ENCODE peak calls at places on chromosomes 2 and 18, in five cellular contexts. U is neuronal stem cell, R is H9, C is mesenchymal stem cell, L is IMR-90. Q is an unnamed sample.

GRCh38 chr18:6509417-6510198 is 94.9 kb upstream of the L3MBTL4 start:
- DNase-seq in U (no peak), R (no peak), C (peak), L (no peak), Q (peak)

GRCh38 chr2:200652158-200652557 is 66.3 kb downstream of the AOX1 start:
- DNase-seq in U (no peak), R (no peak), C (no peak), L (peak), Q (no peak)

GRCh38 chr2:214103199-214104001 is 307.5 kb upstream of the VWC2L start:
- DNase-seq in U (no peak), R (no peak), C (peak), L (peak), Q (no peak)

GRCh38 chr18:63216497-63216896 is 103.1 kb downstream of the BCL2 start:
- DNase-seq in U (no peak), R (no peak), C (no peak), L (no peak), Q (no peak)

GRCh38 chr2:42314892-42315468 is 46.0 kb downstream of the COX7A2L start:
- DNase-seq in U (no peak), R (no peak), C (peak), L (peak), Q (peak)

GRCh38 chr18:26634631-26635030 is 86.3 kb upstream of the KCTD1 start:
- DNase-seq in U (no peak), R (no peak), C (no peak), L (no peak), Q (no peak)

GRCh38 chr18:58268849-58269248 is 224.8 kb downstream of the NEDD4L start:
- DNase-seq in U (no peak), R (no peak), C (peak), L (peak), Q (peak)

GRCh38 chr2:178193823-178194599 is at the start of gene OSBPL6:
- DNase-seq in U (peak), R (peak), C (peak), L (peak), Q (peak)

GRCh38 chr2:110946892-110947291 is 173.8 kb upstream of the BCL2L11 start:
- DNase-seq in U (no peak), R (no peak), C (no peak), L (no peak), Q (no peak)

GRCh38 chr18:31101148-31102019 is 837 bp downstream of the DSC2 start:
- DNase-seq in U (peak), R (peak), C (peak), L (no peak), Q (peak)

GRCh38 chr18:67600181-67600631 is 83.7 kb upstream of the DSEL start:
- DNase-seq in U (no peak), R (no peak), C (peak), L (peak), Q (peak)

GRCh38 chr2:159044804-159045286 is 76.4 kb downstream of the TANC1 start:
- DNase-seq in U (no peak), R (no peak), C (no peak), L (no peak), Q (no peak)

GRCh38 chr2:85291425-85292023 is 36.3 kb downstream of the TGOLN2 start:
- DNase-seq in U (no peak), R (no peak), C (no peak), L (no peak), Q (no peak)

GRCh38 chr2:240960309-240960962 is 38.0 kb upstream of the SNED1 start:
- DNase-seq in U (no peak), R (peak), C (peak), L (peak), Q (no peak)

GRCh38 chr2:28750316-28751101 is 1.1 kb upstream of the PPP1CB start:
- DNase-seq in U (no peak), R (no peak), C (peak), L (peak), Q (no peak)

GRCh38 chr2:170380267-170380666 is 202.3 kb downstream of the MYO3B start:
- DNase-seq in U (no peak), R (no peak), C (no peak), L (no peak), Q (no peak)

GRCh38 chr2:160309585-160309984 is 109.5 kb upstream of the ITGB6 start:
- DNase-seq in U (no peak), R (no peak), C (peak), L (peak), Q (no peak)

GRCh38 chr2:18754286-18754685 is 164.9 kb upstream of the NT5C1B start:
- DNase-seq in U (no peak), R (no peak), C (no peak), L (no peak), Q (no peak)

GRCh38 chr2:236833501-236834186 is 252.0 kb upstream of the COPS8 start:
- DNase-seq in U (no peak), R (no peak), C (peak), L (peak), Q (peak)

GRCh38 chr18:59353079-59353680 is 5.9 kb downstream of the LMAN1 start:
- DNase-seq in U (no peak), R (no peak), C (no peak), L (no peak), Q (no peak)

GRCh38 chr2:157628282-157628531 is 457 bp downstream of the ACVR1C start:
- DNase-seq in U (no peak), R (no peak), C (peak), L (no peak), Q (no peak)

GRCh38 chr2:110772383-110772755 is 40.0 kb downstream of the ACOXL start:
- DNase-seq in U (no peak), R (no peak), C (no peak), L (no peak), Q (no peak)

GRCh38 chr2:215653344-215654015 is 217.6 kb upstream of the FN1 start:
- DNase-seq in U (no peak), R (no peak), C (peak), L (peak), Q (peak)

GRCh38 chr2:33108483-33109443 is 162.0 kb downstream of the LTBP1 start:
- DNase-seq in U (no peak), R (no peak), C (peak), L (peak), Q (peak)

GRCh38 chr18:9914584-9915290 is 921 bp downstream of the VAPA start:
- DNase-seq in U (peak), R (peak), C (peak), L (peak), Q (peak)

GRCh38 chr2:160522951-160523700 is 29.5 kb upstream of the RBMS1 start:
- DNase-seq in U (no peak), R (no peak), C (peak), L (peak), Q (no peak)

GRCh38 chr2:120123090-120123489 is 100.1 kb downstream of the TMEM185B start:
- DNase-seq in U (no peak), R (no peak), C (no peak), L (no peak), Q (no peak)

GRCh38 chr2:130389783-130390182 is 33.9 kb downstream of the PTPN18 start:
- DNase-seq in U (no peak), R (no peak), C (no peak), L (no peak), Q (no peak)

GRCh38 chr2:127401757-127402695 is 14.3 kb upstream of the MAP3K2 start:
- DNase-seq in U (no peak), R (no peak), C (no peak), L (peak), Q (no peak)

GRCh38 chr2:66869076-66869475 is 434.2 kb downstream of the MEIS1 start:
- DNase-seq in U (no peak), R (no peak), C (peak), L (peak), Q (no peak)

GRCh38 chr2:222797871-222798270 is 63.0 kb upstream of the ACSL3 start:
- DNase-seq in U (no peak), R (no peak), C (no peak), L (no peak), Q (no peak)

GRCh38 chr2:119469661-119470297 is 38.1 kb downstream of the TMEM37 start:
- DNase-seq in U (no peak), R (no peak), C (no peak), L (no peak), Q (no peak)

GRCh38 chr2:158973511-158973956 is 5.1 kb downstream of the TANC1 start:
- DNase-seq in U (no peak), R (no peak), C (no peak), L (peak), Q (no peak)

GRCh38 chr2:35788543-35788942 is 567.0 kb upstream of the CRIM1 start:
- DNase-seq in U (no peak), R (no peak), C (no peak), L (no peak), Q (no peak)

GRCh38 chr2:35784777-35785176 is 570.8 kb upstream of the CRIM1 start:
- DNase-seq in U (no peak), R (no peak), C (no peak), L (no peak), Q (no peak)

GRCh38 chr2:35783723-35784122 is 571.9 kb upstream of the CRIM1 start:
- DNase-seq in U (no peak), R (no peak), C (no peak), L (no peak), Q (no peak)

GRCh38 chr2:35787302-35788031 is 568.1 kb upstream of the CRIM1 start:
- DNase-seq in U (no peak), R (no peak), C (peak), L (no peak), Q (no peak)

GRCh38 chr2:35785564-35785963 is 570.0 kb upstream of the CRIM1 start:
- DNase-seq in U (no peak), R (no peak), C (no peak), L (no peak), Q (no peak)
- H2BK5ac ChIP-seq in U (no peak), R (no peak), C (no peak), L (no peak), Q (no peak)

GRCh38 chr2:56448403-56448998 is 264.7 kb downstream of the CCDC85A start:
- DNase-seq in U (no peak), R (no peak), C (peak), L (no peak), Q (no peak)
- H2BK5ac ChIP-seq in U (no peak), R (no peak), C (no peak), L (no peak), Q (no peak)

DNA sequence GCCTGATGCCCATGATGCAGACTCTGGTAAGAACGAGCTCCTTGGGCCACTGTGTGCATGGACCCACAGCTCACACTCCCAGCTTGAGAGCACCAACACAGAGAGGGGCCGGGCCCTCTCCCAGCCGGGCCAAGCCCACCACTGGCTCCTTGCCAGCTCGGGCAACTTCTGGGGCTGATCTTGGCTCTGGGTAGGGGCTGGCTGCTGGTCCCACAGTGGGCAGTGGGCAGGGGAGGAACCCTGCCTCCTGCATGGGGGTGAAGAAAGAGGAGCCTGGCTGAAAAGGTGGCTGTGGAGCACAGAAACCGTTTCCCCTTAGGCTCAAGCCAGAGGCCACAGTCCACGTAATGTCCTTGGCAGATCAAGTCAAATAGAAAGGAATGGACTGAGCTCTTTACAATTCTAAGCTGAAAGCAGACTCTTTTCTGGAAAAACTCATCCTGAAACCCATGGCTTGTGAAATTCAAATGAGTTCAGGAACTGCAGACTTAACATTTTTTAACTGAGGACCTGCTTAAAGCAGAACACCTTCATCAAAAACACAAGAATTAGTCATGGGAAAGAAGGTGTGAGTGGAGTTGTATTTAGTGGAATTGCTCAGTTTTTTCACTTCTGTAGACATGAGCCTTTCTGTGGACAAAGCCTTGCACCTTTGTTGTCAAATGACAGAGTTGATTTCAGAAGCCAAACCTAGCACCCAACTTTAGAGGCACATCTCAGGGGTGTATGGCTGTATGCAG is 104.9 kb downstream of the STPG4 start:
- DNase-seq in U (no peak), R (no peak), C (no peak), L (no peak), Q (no peak)
- H2BK5ac ChIP-seq in U (no peak), R (no peak), C (no peak), L (no peak), Q (no peak)

DNA sequence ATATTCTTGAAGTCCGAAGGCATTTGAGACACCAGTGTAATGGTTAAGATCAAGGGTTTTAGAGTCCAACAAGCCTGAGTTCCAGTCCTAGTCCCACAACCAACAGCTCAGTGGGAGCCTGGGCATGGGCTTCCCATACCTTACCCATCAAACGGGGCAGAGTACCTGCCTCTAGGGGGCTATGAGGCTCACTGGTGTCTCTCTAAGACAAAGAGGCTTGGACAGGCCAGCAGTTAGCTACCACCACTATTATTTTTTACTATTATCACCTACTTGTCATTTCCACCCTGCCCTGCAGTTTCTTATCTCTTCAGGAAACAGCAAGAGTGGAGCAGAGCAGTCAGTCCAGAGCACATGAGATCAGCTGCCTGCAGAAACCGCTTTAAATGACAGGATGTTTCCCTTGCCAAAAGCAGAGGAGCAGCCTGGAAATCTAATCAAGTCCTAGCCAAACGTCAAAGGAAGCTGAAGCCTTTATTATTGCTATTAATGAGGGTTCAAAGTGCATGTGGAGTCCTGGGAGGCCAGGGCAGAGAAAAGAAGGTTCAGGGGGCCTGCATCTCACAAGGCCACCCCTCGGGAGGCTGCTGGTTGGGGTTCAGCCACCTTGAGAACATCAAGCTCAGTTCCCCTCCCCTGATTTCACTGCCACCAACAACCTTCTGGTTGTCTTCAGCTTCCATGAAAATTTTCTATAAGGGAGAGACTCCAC is 66.6 kb downstream of the STPG4 start:
- DNase-seq in U (no peak), R (peak), C (peak), L (peak), Q (no peak)
- H2BK5ac ChIP-seq in U (no peak), R (no peak), C (no peak), L (peak), Q (peak)

DNA sequence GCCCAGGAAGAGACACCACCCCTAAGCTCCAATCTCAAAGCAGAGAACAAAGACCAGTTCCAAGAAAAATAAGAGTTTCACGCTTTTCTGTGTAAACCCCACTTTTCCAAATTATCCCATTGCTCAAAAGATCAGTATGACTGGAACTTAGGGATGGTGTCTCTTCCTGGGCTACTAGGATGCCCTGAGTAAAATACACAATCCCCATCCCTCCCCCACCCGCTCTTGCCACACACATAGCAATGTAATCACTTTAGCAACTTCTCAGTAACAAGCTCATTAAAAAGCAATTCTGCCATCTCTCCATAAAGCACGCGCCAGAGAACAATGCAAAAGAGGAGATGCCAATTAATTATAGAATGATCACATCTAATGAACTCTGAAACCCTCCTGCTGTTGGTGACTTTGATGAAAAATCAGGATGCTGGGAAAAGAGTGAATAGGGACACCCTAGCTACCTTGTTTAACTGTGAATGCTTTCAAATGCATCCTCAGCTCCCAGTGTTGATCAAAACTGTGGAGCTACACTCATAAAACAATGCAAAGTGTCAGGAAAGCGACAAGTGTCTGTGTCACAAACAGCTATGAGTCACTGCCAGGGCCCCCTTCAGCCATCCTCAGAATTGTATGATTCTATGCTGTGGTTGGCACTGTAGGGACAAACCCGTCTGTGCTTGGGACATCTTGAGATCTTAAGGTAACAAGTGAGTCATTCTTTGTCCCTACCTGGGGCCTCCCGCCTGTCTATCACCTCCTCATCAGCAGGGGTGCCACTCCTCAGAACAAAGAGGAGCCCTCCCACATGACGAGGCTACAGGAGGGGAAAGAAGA is 42.6 kb downstream of the KLF7 start:
- DNase-seq in U (no peak), R (peak), C (no peak), L (no peak), Q (no peak)
- H2BK5ac ChIP-seq in U (no peak), R (no peak), C (no peak), L (peak), Q (no peak)

DNA sequence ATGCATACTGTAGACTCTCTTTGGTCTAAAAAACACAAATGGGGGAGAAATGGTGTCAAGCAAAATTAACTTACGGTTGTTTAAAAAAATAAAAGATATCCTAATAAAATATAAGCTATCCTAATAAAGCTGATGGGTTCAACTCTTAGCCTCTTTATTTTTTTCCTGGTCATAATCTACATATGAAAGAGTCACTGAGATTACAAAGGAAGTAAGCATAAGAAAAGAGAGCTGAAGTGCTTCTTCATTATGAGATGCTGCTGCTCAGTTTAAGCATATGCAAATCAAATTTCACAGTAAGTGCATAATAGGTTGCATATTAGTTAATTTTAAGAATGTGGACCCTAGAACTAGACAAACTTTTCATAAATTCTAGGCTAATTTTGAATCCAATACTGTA is 59.9 kb upstream of the DNER start:
- DNase-seq in U (no peak), R (no peak), C (no peak), L (no peak), Q (no peak)
- H2BK5ac ChIP-seq in U (no peak), R (no peak), C (no peak), L (no peak), Q (no peak)

GRCh38 chr2:8790739-8791162 is 46.7 kb downstream of the KIDINS220 start:
- DNase-seq in U (no peak), R (no peak), C (no peak), L (no peak), Q (no peak)

DNA sequence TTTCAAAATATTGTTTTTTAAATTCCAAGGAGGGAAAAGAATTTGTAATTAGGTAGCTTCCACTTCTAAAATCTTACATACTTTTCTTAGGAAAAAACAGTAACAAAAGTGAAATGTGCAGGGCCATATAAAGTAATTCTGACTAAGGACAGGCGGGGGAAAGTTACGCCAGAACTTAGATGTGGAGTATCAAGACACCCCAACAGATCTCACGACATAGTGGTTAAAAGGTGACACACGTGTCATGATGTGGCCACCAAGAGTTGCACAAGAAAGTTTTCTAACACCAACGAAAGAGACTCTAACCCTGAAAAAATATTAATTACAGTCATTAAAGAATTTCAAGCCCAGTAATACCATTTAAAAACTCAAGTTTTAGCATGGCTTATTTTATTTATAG is 51.0 kb downstream of the KIDINS220 start:
- DNase-seq in U (no peak), R (no peak), C (no peak), L (no peak), Q (no peak)
- H2BK5ac ChIP-seq in U (no peak), R (no peak), C (no peak), L (no peak), Q (no peak)

DNA sequence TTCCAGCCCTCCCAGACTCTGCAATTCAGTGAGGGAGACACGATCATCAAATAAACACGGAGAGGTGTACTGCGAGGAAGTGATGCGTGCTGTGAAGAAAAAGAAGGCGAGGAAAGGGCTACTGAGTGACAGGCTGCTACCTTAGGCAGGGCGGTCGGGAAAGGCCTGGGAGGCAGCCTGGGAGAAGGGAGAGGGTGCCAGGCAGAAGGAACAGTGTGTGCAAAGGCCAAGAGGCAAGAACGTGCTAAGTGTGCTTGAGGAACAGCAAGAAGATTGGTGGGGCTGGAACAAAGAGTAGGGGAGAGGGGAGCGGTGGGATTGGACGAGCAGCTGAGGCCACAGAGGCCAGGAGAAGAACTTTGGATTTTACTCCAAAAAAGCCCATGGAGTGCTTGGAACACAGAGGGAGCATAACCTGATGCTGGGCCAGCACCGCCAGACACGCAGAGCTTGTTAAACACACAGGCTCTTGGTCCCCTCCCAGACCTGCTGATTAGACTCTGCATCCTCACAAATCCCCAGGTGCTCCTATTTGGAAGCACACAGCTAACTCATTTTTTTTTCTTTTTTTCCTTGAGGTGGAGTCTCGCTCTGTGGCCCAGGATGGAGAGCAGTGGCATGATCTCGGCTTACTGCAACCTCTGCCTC is 30.4 kb downstream of the SERTAD2 start:
- DNase-seq in U (no peak), R (no peak), C (no peak), L (no peak), Q (no peak)
- H2BK5ac ChIP-seq in U (no peak), R (no peak), C (no peak), L (no peak), Q (no peak)